ENCODE peak calls at places on chromosomes 5 and 9, in eight cellular contexts. U is epithelial cell of esophagus, P is keratinocyte, F is BJ, A is choroid plexus epithelial cell, W is kidney epithelial cell, J is A549, G is SK-N-SH. C is an unnamed sample.

GRCh38 chr9:135804588-135805421 is 102.5 kb downstream of the CAMSAP1 start:
- DNase-seq in A (peak; percentile 11), W (no peak), G (peak; percentile 44), J (no peak), P (no peak), U (no peak), F (no peak), C (no peak)

GRCh38 chr5:12691330-12691729 is 787.1 kb upstream of the CTNND2 start:
- DNase-seq in U (peak; percentile 37), J (no peak), W (no peak), G (no peak), P (no peak), A (no peak), F (no peak), C (no peak)

GRCh38 chr9:114606597-114607207 is 4.4 kb upstream of the TMEM268 start:
- DNase-seq in U (no peak), A (peak; percentile 83), G (no peak), P (no peak), J (no peak), F (no peak), W (no peak), C (peak; percentile 43)

GRCh38 chr5:149665416-149666163 is 64.5 kb upstream of the PPARGC1B start:
- DNase-seq in P (no peak), A (peak; percentile 23), U (no peak), G (no peak), W (no peak), F (no peak), J (no peak), C (no peak)

GRCh38 chr9:129836342-129837007 is 1.2 kb downstream of the USP20 start:
- DNase-seq in P (no peak), J (no peak), A (no peak), U (no peak), W (no peak), G (no peak), F (no peak), C (no peak)

GRCh38 chr5:116090192-116090790 is 5.5 kb downstream of the COMMD10 start:
- DNase-seq in F (no peak), P (no peak), A (peak; percentile 10), U (no peak), W (no peak), G (no peak), J (no peak), C (no peak)

GRCh38 chr9:14277761-14278160 is 36.2 kb downstream of the NFIB start:
- DNase-seq in F (no peak), U (no peak), P (no peak), W (no peak), G (no peak), A (no peak), J (no peak), C (no peak)

GRCh38 chr5:67578011-67578410 is 381.4 kb upstream of the CD180 start:
- DNase-seq in J (no peak), A (peak; percentile 16), P (no peak), G (no peak), U (no peak), W (no peak), F (peak; percentile 20), C (no peak)

GRCh38 chr5:132497488-132497997 is 7.0 kb upstream of the IRF1 start:
- DNase-seq in F (peak; percentile 76), U (peak; percentile 64), W (peak; percentile 80), G (peak; percentile 31), A (peak; percentile 89), P (no peak), J (peak; percentile 82), C (peak; percentile 94)

GRCh38 chr9:132647355-132647754 is 22.4 kb downstream of the DDX31 start:
- DNase-seq in A (peak; percentile 97), U (peak; percentile 44), P (peak; percentile 88), J (no peak), G (no peak), F (peak; percentile 98), W (peak; percentile 88), C (peak; percentile 98)

GRCh38 chr5:115939059-115939458 is 23.2 kb upstream of the LVRN start:
- DNase-seq in P (no peak), U (no peak), A (no peak), G (no peak), J (no peak), F (no peak), W (no peak), C (no peak)

DNA sequence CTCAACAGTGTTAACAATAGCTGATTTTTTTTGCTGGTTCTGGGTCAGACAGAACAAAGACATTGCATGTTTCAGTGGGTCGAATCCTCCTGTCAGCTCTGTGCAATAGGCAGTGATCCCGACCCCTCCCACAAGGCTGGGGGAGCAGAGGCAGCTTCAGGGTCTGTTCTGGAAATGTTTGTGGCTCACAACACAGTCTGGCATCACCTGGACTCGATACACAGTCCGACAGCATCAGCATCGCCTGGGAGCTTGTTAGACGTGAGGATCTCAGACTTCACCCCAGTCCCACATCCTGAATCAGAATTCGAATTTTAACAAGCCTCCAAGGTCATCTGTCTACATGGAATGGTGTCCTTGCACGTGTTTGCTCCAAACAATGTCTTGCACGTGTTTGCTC is 384.7 kb downstream of the IRX2 start:
- DNase-seq in G (no peak), U (no peak), F (no peak), W (no peak), P (no peak), J (no peak), A (no peak), C (no peak)
- H3K4me3 ChIP-seq in G (no peak overlapping the region), U (no peak overlapping the region), F (no peak overlapping the region), W (no peak overlapping the region), P (no peak overlapping the region), J (no peak overlapping the region), A (no peak overlapping the region), C (no peak overlapping the region)

GRCh38 chr5:76663573-76663972 is 40.4 kb upstream of the F2RL2 start:
- DNase-seq in F (no peak), P (no peak), G (no peak), A (no peak), W (no peak), J (no peak), U (peak; percentile 11), C (no peak)
- TF ChIP-seq CTCF in F (no peak), P (no peak), G (no peak), A (no peak), W (no peak), J (no peak), U (no peak), C (no peak)

GRCh38 chr5:55540525-55540924 is 5.8 kb upstream of the PLPP1 start:
- DNase-seq in P (no peak), J (no peak), A (no peak), W (no peak), F (no peak), U (no peak), G (no peak), C (no peak)

GRCh38 chr5:55535199-55535905 is 588 bp upstream of the PLPP1 start:
- DNase-seq in F (no peak), U (no peak), P (no peak), G (no peak), A (no peak), W (no peak), J (peak; percentile 14), C (no peak)

GRCh38 chr5:55540024-55540423 is 5.3 kb upstream of the PLPP1 start:
- DNase-seq in A (peak; percentile 37), W (no peak), U (peak; percentile 70), P (no peak), J (no peak), F (no peak), G (no peak), C (no peak)

GRCh38 chr5:55541056-55541635 is 6.4 kb upstream of the PLPP1 start:
- DNase-seq in P (no peak), G (no peak), F (no peak), U (no peak), W (no peak), A (no peak), J (no peak), C (no peak)

DNA sequence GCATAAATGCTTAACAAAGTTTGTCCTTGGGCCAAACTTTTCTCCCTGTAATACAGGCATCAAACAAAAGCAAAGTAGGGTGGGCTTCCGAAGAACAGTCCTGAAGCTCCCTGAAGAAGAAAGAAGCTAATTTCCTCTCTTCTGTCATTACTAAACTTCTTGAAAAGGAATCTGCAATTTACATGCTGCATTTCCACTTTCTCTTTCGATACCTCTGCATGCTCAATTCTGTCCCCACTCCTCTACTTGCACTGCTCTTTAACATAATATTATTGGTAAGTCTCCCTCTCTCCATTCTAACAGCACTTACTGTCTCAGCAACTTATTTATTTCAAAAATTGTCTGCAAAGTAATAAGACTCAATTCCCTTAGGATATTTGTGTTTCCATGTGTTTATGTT is 3.9 kb upstream of the PLPP1 start:
- DNase-seq in J (no peak), G (no peak), U (no peak), P (no peak), F (no peak), W (no peak), A (peak; percentile 27), C (no peak)
- H3K4me3 ChIP-seq in J (no peak overlapping the region), G (no peak overlapping the region), U (no peak overlapping the region), P (no peak overlapping the region), F (no peak overlapping the region), W (no peak overlapping the region), A (no peak overlapping the region), C (no peak overlapping the region)

DNA sequence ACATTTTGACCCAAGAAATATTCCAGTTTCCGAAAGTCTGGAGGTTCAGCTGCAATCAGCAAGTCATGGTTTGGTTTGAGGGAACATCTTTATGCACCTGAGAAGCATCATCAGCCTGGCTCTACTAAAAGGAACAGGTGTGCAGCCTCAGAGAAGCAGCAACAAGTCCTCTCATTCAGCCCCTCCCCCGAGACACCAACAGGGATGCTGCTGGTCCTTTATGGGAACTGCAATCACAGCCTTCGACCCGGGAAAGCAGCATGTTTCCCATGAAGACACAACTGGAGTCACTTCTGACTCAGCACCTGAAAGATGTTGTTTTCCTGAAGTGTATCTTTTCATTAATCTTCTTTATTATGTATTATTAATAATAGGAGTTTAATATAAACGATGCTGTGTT is 15.5 kb upstream of the NREP start:
- DNase-seq in P (no peak), U (no peak), J (peak; percentile 33), W (no peak), G (no peak), F (no peak), A (no peak), C (no peak)
- TF ChIP-seq CTCF in P (no peak), U (no peak), J (no peak), W (no peak), G (no peak), F (no peak), A (no peak), C (no peak)

DNA sequence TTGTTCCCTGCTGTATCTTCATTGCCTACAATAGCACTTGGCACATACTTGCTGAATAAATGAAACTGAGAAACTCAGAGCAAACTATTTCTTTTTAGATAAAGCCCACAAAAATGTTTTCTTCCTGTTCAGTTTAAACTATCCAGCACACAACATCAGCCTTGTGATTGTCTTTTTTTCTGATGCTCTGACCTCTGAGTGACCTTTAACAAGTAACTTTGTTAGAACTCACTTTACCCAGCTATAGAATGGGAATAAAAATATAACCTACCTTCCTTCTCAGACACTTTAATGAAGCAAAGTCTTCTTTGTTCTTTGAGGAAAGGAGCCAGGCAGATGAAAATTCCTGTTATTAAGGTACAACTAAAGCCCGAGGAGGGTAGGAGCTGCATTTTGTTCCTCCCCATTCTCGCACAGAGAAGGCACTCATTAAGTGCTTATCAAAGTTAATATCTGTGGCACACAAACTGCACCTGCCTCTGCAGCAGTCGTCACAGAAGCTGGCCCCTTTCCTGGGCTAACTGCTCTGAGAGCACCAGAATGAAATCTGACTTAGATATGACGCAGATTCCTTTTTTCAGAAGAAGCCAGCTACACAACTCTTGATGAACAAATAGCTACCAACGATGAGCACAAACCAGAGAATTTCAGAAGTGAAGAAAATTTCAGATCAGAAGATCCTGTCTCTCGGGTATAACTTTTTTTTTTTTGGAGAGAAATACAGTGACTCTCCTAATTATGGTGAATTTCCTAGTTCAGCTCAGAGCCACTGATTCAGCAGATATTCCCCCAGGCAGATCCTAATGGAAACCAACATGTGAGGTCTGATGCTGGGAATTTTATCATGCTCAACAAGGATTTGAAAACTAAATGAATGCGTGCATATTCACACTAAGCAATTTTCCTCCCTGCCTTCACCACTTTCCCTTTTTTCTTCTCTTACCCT is 31.0 kb upstream of the NR3C1 start:
- DNase-seq in U (no peak), P (no peak), J (no peak), F (no peak), W (no peak), A (no peak), G (peak; percentile 37), C (no peak)
- H3K4me3 ChIP-seq in U (no peak overlapping the region), P (no peak overlapping the region), J (no peak overlapping the region), F (no peak overlapping the region), W (no peak overlapping the region), A (no peak overlapping the region), G (no peak overlapping the region), C (no peak overlapping the region)

C was measured in astrocyte of the cerebellum.